ENCODE peak calls at places on chromosome 15, in eight cellular contexts. One of them, this sample, is unnamed.
A peak's percentile ranks its signal among the peaks of the same experiment; 100 is the strongest.

GRCh38 chr15:74541494-74542191 is 623 bp downstream of the ARID3B start:
- DNase-seq in IMR-90: peak; percentile 78
- DNase-seq in uterus: peak; percentile 25
- DNase-seq in stomach: peak; percentile 30
- DNase-seq in ovary: peak; percentile 44
- DNase-seq in adrenal gland: peak; percentile 36
- DNase-seq in A549: no peak
- DNase-seq in esophagus muscularis mucosa: no peak
- DNase-seq in this sample: peak; percentile 51

GRCh38 chr15:27776501-27776900 is 322.6 kb downstream of the OCA2 start:
- DNase-seq in A549: no peak
- DNase-seq in adrenal gland: no peak
- DNase-seq in esophagus muscularis mucosa: peak; percentile 84
- DNase-seq in uterus: no peak
- DNase-seq in IMR-90: no peak
- DNase-seq in ovary: no peak
- DNase-seq in stomach: no peak
- DNase-seq in this sample: no peak

GRCh38 chr15:66588971-66589370 is 23.2 kb upstream of the LCTL start:
- DNase-seq in uterus: no peak
- DNase-seq in adrenal gland: no peak
- DNase-seq in stomach: no peak
- DNase-seq in ovary: no peak
- DNase-seq in esophagus muscularis mucosa: no peak
- DNase-seq in A549: no peak
- DNase-seq in IMR-90: no peak
- DNase-seq in this sample: no peak

GRCh38 chr15:91040851-91041250 is 18.5 kb upstream of the VPS33B start:
- DNase-seq in esophagus muscularis mucosa: no peak
- DNase-seq in stomach: no peak
- DNase-seq in IMR-90: no peak
- DNase-seq in A549: no peak
- DNase-seq in uterus: no peak
- DNase-seq in adrenal gland: no peak
- DNase-seq in ovary: no peak
- DNase-seq in this sample: no peak

GRCh38 chr15:65954289-65954741 is 85.0 kb downstream of the RAB11A start:
- DNase-seq in stomach: no peak
- DNase-seq in IMR-90: peak; percentile 18
- DNase-seq in A549: no peak
- DNase-seq in adrenal gland: no peak
- DNase-seq in esophagus muscularis mucosa: no peak
- DNase-seq in ovary: no peak
- DNase-seq in uterus: no peak
- DNase-seq in this sample: no peak

GRCh38 chr15:69080203-69080957 is 65.9 kb downstream of the NOX5 start:
- DNase-seq in IMR-90: no peak
- DNase-seq in esophagus muscularis mucosa: no peak
- DNase-seq in A549: no peak
- DNase-seq in adrenal gland: no peak
- DNase-seq in uterus: no peak
- DNase-seq in ovary: no peak
- DNase-seq in stomach: no peak
- DNase-seq in this sample: no peak

GRCh38 chr15:67085818-67086649 is 20.6 kb downstream of the SMAD3 start:
- DNase-seq in stomach: no peak
- DNase-seq in uterus: no peak
- DNase-seq in A549: no peak
- DNase-seq in adrenal gland: no peak
- DNase-seq in IMR-90: peak; percentile 88
- DNase-seq in esophagus muscularis mucosa: no peak
- DNase-seq in ovary: no peak
- DNase-seq in this sample: no peak

GRCh38 chr15:45458746-45459403 is 63.7 kb downstream of the SLC30A4 start:
- DNase-seq in ovary: peak; percentile 70
- DNase-seq in uterus: peak; percentile 65
- DNase-seq in A549: no peak
- DNase-seq in IMR-90: peak; percentile 37
- DNase-seq in adrenal gland: peak; percentile 50
- DNase-seq in esophagus muscularis mucosa: no peak
- DNase-seq in stomach: peak; percentile 84
- DNase-seq in this sample: peak; percentile 68

GRCh38 chr15:48871536-48871935 is 6.4 kb upstream of the EID1 start:
- DNase-seq in IMR-90: peak; percentile 20
- DNase-seq in stomach: no peak
- DNase-seq in A549: no peak
- DNase-seq in ovary: no peak
- DNase-seq in uterus: no peak
- DNase-seq in adrenal gland: no peak
- DNase-seq in esophagus muscularis mucosa: no peak
- DNase-seq in this sample: no peak

GRCh38 chr15:69548367-69548766 is 95.7 kb downstream of the RPLP1 start:
- DNase-seq in adrenal gland: no peak
- DNase-seq in esophagus muscularis mucosa: no peak
- DNase-seq in IMR-90: no peak
- DNase-seq in A549: no peak
- DNase-seq in ovary: no peak
- DNase-seq in stomach: no peak
- DNase-seq in uterus: no peak
- DNase-seq in this sample: no peak

GRCh38 chr15:26805470-26805869 is 32.6 kb upstream of the GABRB3 start:
- DNase-seq in stomach: no peak
- DNase-seq in ovary: no peak
- DNase-seq in uterus: no peak
- DNase-seq in adrenal gland: no peak
- DNase-seq in esophagus muscularis mucosa: no peak
- DNase-seq in IMR-90: no peak
- DNase-seq in A549: no peak
- DNase-seq in this sample: no peak

GRCh38 chr15:45634442-45635190 is at the start of gene SQOR:
- DNase-seq in stomach: peak; percentile 91
- DNase-seq in adrenal gland: peak; percentile 91
- DNase-seq in uterus: peak; percentile 76
- DNase-seq in A549: peak; percentile 61
- DNase-seq in esophagus muscularis mucosa: peak; percentile 96
- DNase-seq in ovary: peak; percentile 76
- DNase-seq in IMR-90: peak; percentile 54
- DNase-seq in this sample: peak; percentile 92

GRCh38 chr15:48796930-48797329 is 13.9 kb downstream of the CEP152 start:
- DNase-seq in esophagus muscularis mucosa: no peak
- DNase-seq in uterus: no peak
- DNase-seq in stomach: no peak
- DNase-seq in IMR-90: peak; percentile 90
- DNase-seq in adrenal gland: no peak
- DNase-seq in A549: no peak
- DNase-seq in ovary: no peak
- DNase-seq in this sample: no peak

GRCh38 chr15:69092159-69092558 is 68.3 kb upstream of the GLCE start:
- DNase-seq in ovary: no peak
- DNase-seq in uterus: no peak
- DNase-seq in IMR-90: peak; percentile 64
- DNase-seq in esophagus muscularis mucosa: no peak
- DNase-seq in stomach: no peak
- DNase-seq in A549: peak; percentile 52
- DNase-seq in adrenal gland: no peak
- DNase-seq in this sample: no peak

GRCh38 chr15:20357139-20358065 is 184.2 kb downstream of the GOLGA6L6 start:
- DNase-seq in stomach: peak; percentile 25
- DNase-seq in IMR-90: no peak
- DNase-seq in esophagus muscularis mucosa: peak; percentile 89
- DNase-seq in uterus: no peak
- DNase-seq in adrenal gland: peak; percentile 19
- DNase-seq in A549: no peak
- DNase-seq in ovary: peak; percentile 42
- DNase-seq in this sample: peak; percentile 62

GRCh38 chr15:60179786-60180391 is 175.8 kb downstream of the FOXB1 start:
- DNase-seq in adrenal gland: no peak
- DNase-seq in uterus: no peak
- DNase-seq in esophagus muscularis mucosa: no peak
- DNase-seq in A549: peak; percentile 50
- DNase-seq in stomach: no peak
- DNase-seq in IMR-90: peak; percentile 61
- DNase-seq in ovary: no peak
- DNase-seq in this sample: no peak

GRCh38 chr15:60580650-60581415 is 101.9 kb upstream of the ICE2 start:
- DNase-seq in uterus: no peak
- DNase-seq in adrenal gland: no peak
- DNase-seq in A549: no peak
- DNase-seq in esophagus muscularis mucosa: no peak
- DNase-seq in IMR-90: no peak
- DNase-seq in ovary: no peak
- DNase-seq in stomach: no peak
- DNase-seq in this sample: no peak

GRCh38 chr15:53978248-53978906 is at the start of gene UNC13C:
- DNase-seq in ovary: peak; percentile 43
- DNase-seq in esophagus muscularis mucosa: no peak
- DNase-seq in adrenal gland: no peak
- DNase-seq in A549: peak; percentile 7
- DNase-seq in IMR-90: no peak
- DNase-seq in stomach: peak; percentile 28
- DNase-seq in uterus: peak; percentile 13
- DNase-seq in this sample: peak; percentile 19

GRCh38 chr15:57506422-57506821 is 85.3 kb upstream of the MYZAP start:
- DNase-seq in stomach: no peak
- DNase-seq in A549: no peak
- DNase-seq in IMR-90: no peak
- DNase-seq in ovary: no peak
- DNase-seq in adrenal gland: no peak
- DNase-seq in esophagus muscularis mucosa: no peak
- DNase-seq in uterus: no peak
- DNase-seq in this sample: no peak

DNA sequence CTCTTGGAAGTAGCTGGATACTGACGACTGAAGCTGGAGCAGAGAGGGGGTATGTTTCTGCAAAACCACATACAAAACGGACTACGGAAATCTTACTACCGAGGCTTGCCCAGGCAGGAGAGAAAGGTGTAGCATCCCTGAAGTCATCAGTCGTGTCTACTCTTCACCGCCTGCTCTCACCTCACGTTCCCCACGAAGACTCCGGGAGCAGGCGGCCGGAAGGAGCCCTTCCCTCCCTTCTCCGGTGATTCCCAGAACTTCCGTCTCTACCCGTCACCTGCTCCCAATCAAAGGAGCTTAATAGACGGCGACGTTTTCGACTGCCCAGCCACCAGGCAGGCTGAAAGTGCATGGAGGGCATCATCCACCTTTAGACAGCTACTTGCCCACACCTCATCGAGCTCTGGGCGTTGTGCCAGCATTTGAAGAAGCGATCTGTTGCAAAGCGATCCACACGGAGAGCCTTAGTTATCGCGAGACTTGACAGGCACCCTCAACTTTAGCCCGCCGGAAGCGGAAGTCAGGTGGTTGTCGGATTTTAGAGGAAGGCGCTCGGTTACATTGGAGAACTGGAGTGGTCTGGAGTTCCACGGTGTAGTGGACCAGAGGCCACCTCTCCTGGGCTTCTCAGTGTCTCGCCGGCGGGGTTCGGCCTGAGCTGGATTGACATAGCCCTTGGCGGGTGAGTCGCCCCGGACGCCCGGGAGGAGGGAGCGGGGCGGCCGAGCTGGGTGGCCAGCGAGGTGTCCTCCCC is at the start of gene RAMAC:
- DNase-seq in esophagus muscularis mucosa: peak; percentile 98
- DNase-seq in A549: peak; percentile 93
- DNase-seq in IMR-90: peak; percentile 95
- DNase-seq in stomach: peak; percentile 95
- DNase-seq in adrenal gland: peak; percentile 96
- DNase-seq in ovary: peak; percentile 91
- DNase-seq in uterus: peak; percentile 86
- DNase-seq in this sample: peak; percentile 95
- TF ChIP-seq POLR2A in esophagus muscularis mucosa: no peak
- TF ChIP-seq POLR2A in A549: peak; percentile 45
- TF ChIP-seq POLR2A in IMR-90: peak; percentile 39
- TF ChIP-seq POLR2A in stomach: no peak
- TF ChIP-seq POLR2A in adrenal gland: peak; percentile 75
- TF ChIP-seq POLR2A in ovary: peak; percentile 40
- TF ChIP-seq POLR2A in uterus: no peak
- TF ChIP-seq POLR2A in this sample: peak; percentile 67

DNA sequence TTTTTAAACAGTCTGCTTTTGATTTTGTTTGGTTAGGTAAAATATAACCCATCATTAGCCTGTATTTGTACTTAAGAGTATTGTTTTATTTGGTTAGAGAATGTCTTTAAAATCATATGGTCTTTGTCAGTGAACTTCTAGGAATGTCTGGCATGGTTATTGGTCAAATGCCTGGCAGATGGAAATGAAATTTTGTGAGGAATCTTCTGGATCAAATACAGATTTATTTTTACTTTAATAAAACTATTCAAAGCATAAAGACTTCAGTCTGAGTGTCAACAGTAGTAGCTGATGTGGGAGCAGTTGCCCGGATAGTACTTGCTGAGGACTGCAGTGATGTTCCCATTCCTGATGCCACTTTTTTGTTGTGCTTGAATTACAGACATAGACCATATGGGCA is 64.0 kb downstream of the LRRC49 start:
- DNase-seq in IMR-90: no peak
- DNase-seq in A549: no peak
- DNase-seq in ovary: no peak
- DNase-seq in stomach: no peak
- DNase-seq in uterus: no peak
- DNase-seq in adrenal gland: no peak
- DNase-seq in esophagus muscularis mucosa: no peak
- DNase-seq in this sample: no peak
- TF ChIP-seq POLR2A in IMR-90: no peak
- TF ChIP-seq POLR2A in A549: no peak
- TF ChIP-seq POLR2A in ovary: no peak
- TF ChIP-seq POLR2A in stomach: no peak
- TF ChIP-seq POLR2A in uterus: no peak
- TF ChIP-seq POLR2A in adrenal gland: no peak
- TF ChIP-seq POLR2A in esophagus muscularis mucosa: no peak
- TF ChIP-seq POLR2A in this sample: no peak

GRCh38 chr15:101294731-101295606 is at the start of gene SNRPA1:
- DNase-seq in uterus: peak; percentile 98
- DNase-seq in stomach: peak; percentile 99
- DNase-seq in esophagus muscularis mucosa: peak; percentile 99
- DNase-seq in adrenal gland: peak; percentile 97
- DNase-seq in IMR-90: peak; percentile 94
- DNase-seq in A549: peak; percentile 97
- DNase-seq in ovary: peak; percentile 99
- DNase-seq in this sample: peak; percentile 98

GRCh38 chr15:101296418-101297405 is 1.7 kb upstream of the SNRPA1 start:
- DNase-seq in A549: no peak
- DNase-seq in uterus: no peak
- DNase-seq in adrenal gland: no peak
- DNase-seq in ovary: no peak
- DNase-seq in IMR-90: peak; percentile 29
- DNase-seq in stomach: no peak
- DNase-seq in esophagus muscularis mucosa: no peak
- DNase-seq in this sample: no peak

GRCh38 chr15:101293122-101293521 is 1.9 kb downstream of the SNRPA1 start:
- DNase-seq in adrenal gland: no peak
- DNase-seq in stomach: no peak
- DNase-seq in uterus: no peak
- DNase-seq in A549: no peak
- DNase-seq in IMR-90: no peak
- DNase-seq in ovary: no peak
- DNase-seq in esophagus muscularis mucosa: no peak
- DNase-seq in this sample: no peak

GRCh38 chr15:101295607-101296225 is 668 bp upstream of the SNRPA1 start:
- DNase-seq in ovary: no peak
- DNase-seq in stomach: peak; percentile 36
- DNase-seq in adrenal gland: no peak
- DNase-seq in esophagus muscularis mucosa: no peak
- DNase-seq in IMR-90: peak; percentile 72
- DNase-seq in uterus: no peak
- DNase-seq in A549: no peak
- DNase-seq in this sample: peak; percentile 75
- TF ChIP-seq POLR2A in ovary: no peak
- TF ChIP-seq POLR2A in stomach: no peak
- TF ChIP-seq POLR2A in adrenal gland: no peak
- TF ChIP-seq POLR2A in esophagus muscularis mucosa: no peak
- TF ChIP-seq POLR2A in IMR-90: no peak
- TF ChIP-seq POLR2A in uterus: no peak
- TF ChIP-seq POLR2A in A549: no peak
- TF ChIP-seq POLR2A in this sample: no peak

GRCh38 chr15:43514241-43515057 is 3.0 kb upstream of the MAP1A start:
- DNase-seq in A549: no peak
- DNase-seq in IMR-90: peak; percentile 49
- DNase-seq in esophagus muscularis mucosa: no peak
- DNase-seq in uterus: no peak
- DNase-seq in ovary: no peak
- DNase-seq in stomach: no peak
- DNase-seq in adrenal gland: no peak
- DNase-seq in this sample: no peak
- TF ChIP-seq POLR2A in A549: no peak
- TF ChIP-seq POLR2A in IMR-90: no peak
- TF ChIP-seq POLR2A in esophagus muscularis mucosa: no peak
- TF ChIP-seq POLR2A in uterus: no peak
- TF ChIP-seq POLR2A in ovary: no peak
- TF ChIP-seq POLR2A in stomach: no peak
- TF ChIP-seq POLR2A in adrenal gland: no peak
- TF ChIP-seq POLR2A in this sample: no peak